ENCODE peak calls at places on chromosomes 16 and 17, in five cellular contexts. One of them, this sample, is unnamed.

GRCh38 chr16:63289834-63290460 is 1253.7 kb upstream of the CDH8 start:
- DNase-seq in SK-N-SH: peak; percentile 48
- DNase-seq in HCT116: no peak
- DNase-seq in GM12878: no peak
- DNase-seq in K562: peak; percentile 14
- DNase-seq in this sample: peak; percentile 44

GRCh38 chr17:57557363-57557762 is 187.7 kb downstream of the CCDC182 start:
- DNase-seq in GM12878: no peak
- DNase-seq in SK-N-SH: no peak
- DNase-seq in HCT116: no peak
- DNase-seq in K562: no peak
- DNase-seq in this sample: no peak

GRCh38 chr16:48081656-48082055 is 74.1 kb downstream of the ABCC12 start:
- DNase-seq in SK-N-SH: no peak
- DNase-seq in K562: no peak
- DNase-seq in HCT116: no peak
- DNase-seq in GM12878: no peak
- DNase-seq in this sample: no peak

GRCh38 chr16:23771642-23772041 is 16.8 kb downstream of the CHP2 start:
- DNase-seq in HCT116: no peak
- DNase-seq in K562: no peak
- DNase-seq in SK-N-SH: no peak
- DNase-seq in GM12878: no peak
- DNase-seq in this sample: no peak

GRCh38 chr16:75379911-75380847 is 53.1 kb downstream of the CFDP1 start:
- DNase-seq in HCT116: no peak
- DNase-seq in GM12878: peak; percentile 60
- DNase-seq in SK-N-SH: no peak
- DNase-seq in K562: no peak
- DNase-seq in this sample: no peak

GRCh38 chr16:30030841-30031413 is at the start of gene TLCD3B:
- DNase-seq in HCT116: no peak
- DNase-seq in GM12878: no peak
- DNase-seq in SK-N-SH: peak; percentile 80
- DNase-seq in K562: no peak
- DNase-seq in this sample: no peak

GRCh38 chr16:59392911-59393310 is 658.8 kb upstream of the GOT2 start:
- DNase-seq in SK-N-SH: no peak
- DNase-seq in K562: no peak
- DNase-seq in GM12878: no peak
- DNase-seq in HCT116: no peak
- DNase-seq in this sample: no peak

GRCh38 chr17:57735230-57735629 is 9.9 kb downstream of the CCDC182 start:
- DNase-seq in SK-N-SH: no peak
- DNase-seq in K562: no peak
- DNase-seq in GM12878: no peak
- DNase-seq in HCT116: no peak
- DNase-seq in this sample: no peak

GRCh38 chr17:71899317-71899716 is 221.5 kb upstream of the SOX9 start:
- DNase-seq in HCT116: no peak
- DNase-seq in K562: no peak
- DNase-seq in GM12878: no peak
- DNase-seq in SK-N-SH: no peak
- DNase-seq in this sample: no peak

GRCh38 chr17:68356520-68356919 is 65.2 kb downstream of the ARSG start:
- DNase-seq in HCT116: no peak
- DNase-seq in GM12878: peak; percentile 51
- DNase-seq in K562: no peak
- DNase-seq in SK-N-SH: no peak
- DNase-seq in this sample: no peak

GRCh38 chr17:75722076-75722475 is 817 bp downstream of the ITGB4 start:
- DNase-seq in HCT116: no peak
- DNase-seq in SK-N-SH: peak; percentile 43
- DNase-seq in K562: no peak
- DNase-seq in GM12878: no peak
- DNase-seq in this sample: no peak

GRCh38 chr16:61366006-61366405 is 670.2 kb downstream of the CDH8 start:
- DNase-seq in K562: no peak
- DNase-seq in GM12878: no peak
- DNase-seq in HCT116: no peak
- DNase-seq in SK-N-SH: no peak
- DNase-seq in this sample: no peak

GRCh38 chr17:82238562-82239201 is 9.8 kb downstream of the SLC16A3 start:
- DNase-seq in K562: peak; percentile 72
- DNase-seq in GM12878: no peak
- DNase-seq in HCT116: no peak
- DNase-seq in SK-N-SH: no peak
- DNase-seq in this sample: no peak

DNA sequence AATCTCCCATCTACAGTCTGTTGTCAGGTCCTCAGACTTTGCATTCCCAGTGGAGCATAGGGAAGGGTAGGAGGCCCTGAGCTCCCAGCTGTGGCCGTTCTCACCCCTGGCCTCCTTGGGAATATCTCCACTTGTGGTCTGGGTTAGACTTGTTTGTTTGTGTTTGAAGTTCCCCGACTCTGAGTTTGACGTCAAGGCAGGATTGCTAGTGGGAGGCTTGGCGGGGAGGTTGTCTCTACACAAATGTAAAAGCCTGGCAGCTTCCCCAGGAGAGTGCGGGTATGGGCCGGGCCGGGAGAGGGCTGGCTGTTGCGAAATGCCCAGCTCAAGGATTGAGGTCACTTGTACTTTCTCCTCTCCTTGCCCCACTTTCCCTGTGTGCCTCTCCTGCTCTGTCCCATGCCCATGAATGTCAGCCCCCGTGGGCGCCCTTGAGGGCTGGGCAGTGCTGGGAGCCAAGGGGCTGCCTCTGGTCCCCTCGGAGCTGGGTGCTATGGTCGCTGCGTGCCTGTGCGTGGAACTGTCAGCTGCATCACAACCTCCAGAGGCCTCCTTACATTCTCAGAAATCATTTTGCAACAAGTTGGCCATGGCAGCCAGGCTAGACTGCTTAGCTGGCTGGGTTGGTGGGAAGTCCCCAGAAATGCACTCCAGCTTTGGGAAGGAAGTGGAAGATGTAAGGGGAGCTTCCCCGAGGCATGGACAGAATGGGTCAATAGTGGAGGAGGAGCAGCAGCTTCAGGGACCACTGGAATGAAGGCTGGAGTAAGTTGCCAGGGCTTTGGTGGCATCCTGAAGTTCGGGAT is 84.3 kb downstream of the KSR1 start:
- DNase-seq in GM12878: no peak
- DNase-seq in HCT116: no peak
- DNase-seq in K562: no peak
- DNase-seq in SK-N-SH: no peak
- DNase-seq in this sample: peak; percentile 66
- TF ChIP-seq REST in GM12878: no peak
- TF ChIP-seq REST in HCT116: no peak
- TF ChIP-seq REST in K562: no peak
- TF ChIP-seq REST in SK-N-SH: no peak
- TF ChIP-seq REST in this sample: no peak

DNA sequence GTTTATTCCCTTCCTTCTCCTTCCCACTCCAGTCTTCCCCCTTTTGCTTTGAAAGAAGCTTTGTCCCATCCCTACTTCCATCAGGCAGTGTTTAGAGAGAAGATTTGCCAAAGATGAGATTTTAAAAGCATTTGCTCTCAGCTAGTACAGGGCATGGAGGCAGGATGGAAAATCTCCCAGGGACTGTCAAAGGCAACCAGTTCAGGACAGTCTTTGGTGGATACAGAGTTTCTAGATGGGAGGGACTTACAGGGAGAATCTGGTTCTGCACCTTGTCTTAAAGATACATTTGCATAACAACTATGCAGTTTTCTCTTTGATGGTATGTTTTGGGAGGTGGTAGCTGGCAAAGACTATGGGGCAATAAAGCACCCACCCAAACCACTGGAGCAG is 26.2 kb downstream of the CHD9 start:
- DNase-seq in HCT116: no peak
- DNase-seq in K562: no peak
- DNase-seq in GM12878: no peak
- DNase-seq in SK-N-SH: no peak
- DNase-seq in this sample: no peak
- H3K9ac ChIP-seq in HCT116: no peak overlapping the region
- H3K9ac ChIP-seq in K562: no peak overlapping the region
- H3K9ac ChIP-seq in GM12878: no peak overlapping the region
- H3K9ac ChIP-seq in SK-N-SH: peak overlapping the region; percentile 51
- H3K9ac ChIP-seq in this sample: no peak overlapping the region

GRCh38 chr17:61699032-61699431 is 108.0 kb upstream of the NACA2 start:
- DNase-seq in HCT116: no peak
- DNase-seq in GM12878: no peak
- DNase-seq in SK-N-SH: no peak
- DNase-seq in K562: no peak
- DNase-seq in this sample: no peak

GRCh38 chr17:61699694-61700093 is 108.7 kb upstream of the NACA2 start:
- DNase-seq in K562: no peak
- DNase-seq in GM12878: no peak
- DNase-seq in SK-N-SH: no peak
- DNase-seq in HCT116: no peak
- DNase-seq in this sample: no peak

GRCh38 chr17:61695779-61696337 is 104.8 kb upstream of the NACA2 start:
- DNase-seq in SK-N-SH: no peak
- DNase-seq in HCT116: no peak
- DNase-seq in K562: no peak
- DNase-seq in GM12878: no peak
- DNase-seq in this sample: no peak

GRCh38 chr17:61700252-61700651 is 109.2 kb upstream of the NACA2 start:
- DNase-seq in HCT116: no peak
- DNase-seq in SK-N-SH: no peak
- DNase-seq in K562: no peak
- DNase-seq in GM12878: no peak
- DNase-seq in this sample: no peak

GRCh38 chr17:61698244-61698643 is 107.2 kb upstream of the NACA2 start:
- DNase-seq in HCT116: no peak
- DNase-seq in SK-N-SH: no peak
- DNase-seq in GM12878: no peak
- DNase-seq in K562: no peak
- DNase-seq in this sample: no peak
- TF ChIP-seq REST in HCT116: no peak
- TF ChIP-seq REST in SK-N-SH: no peak
- TF ChIP-seq REST in GM12878: no peak
- TF ChIP-seq REST in K562: no peak
- TF ChIP-seq REST in this sample: no peak

GRCh38 chr17:43574896-43575525 is 28.9 kb upstream of the ETV4 start:
- DNase-seq in SK-N-SH: no peak
- DNase-seq in K562: no peak
- DNase-seq in HCT116: no peak
- DNase-seq in GM12878: no peak
- DNase-seq in this sample: no peak
- H3K9ac ChIP-seq in SK-N-SH: no peak overlapping the region
- H3K9ac ChIP-seq in K562: no peak overlapping the region
- H3K9ac ChIP-seq in HCT116: no peak overlapping the region
- H3K9ac ChIP-seq in GM12878: no peak overlapping the region
- H3K9ac ChIP-seq in this sample: peak overlapping the region; percentile 11

DNA sequence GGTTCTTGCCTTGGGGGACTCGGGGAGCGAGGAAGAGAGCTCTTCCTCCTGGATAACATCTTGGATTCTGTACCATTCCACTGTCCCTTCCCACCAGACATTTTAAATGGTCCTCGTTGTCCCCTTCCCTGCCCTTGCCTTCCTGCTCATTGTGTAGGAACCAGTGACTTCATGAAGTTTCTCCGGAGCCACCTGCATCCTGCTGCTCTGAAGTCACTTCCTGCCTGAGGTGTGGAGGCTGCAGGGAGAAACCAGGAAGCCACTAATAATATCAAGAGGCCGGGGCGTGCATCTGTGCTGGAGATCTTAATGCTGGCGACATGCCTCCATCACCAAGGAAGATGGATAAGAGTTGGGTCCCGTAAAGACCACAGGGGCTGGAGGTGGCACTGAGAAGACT is 6.2 kb upstream of the SLC16A13 start:
- DNase-seq in GM12878: no peak
- DNase-seq in HCT116: no peak
- DNase-seq in SK-N-SH: no peak
- DNase-seq in K562: no peak
- DNase-seq in this sample: no peak
- TF ChIP-seq REST in GM12878: no peak
- TF ChIP-seq REST in HCT116: no peak
- TF ChIP-seq REST in SK-N-SH: no peak
- TF ChIP-seq REST in K562: no peak
- TF ChIP-seq REST in this sample: no peak

DNA sequence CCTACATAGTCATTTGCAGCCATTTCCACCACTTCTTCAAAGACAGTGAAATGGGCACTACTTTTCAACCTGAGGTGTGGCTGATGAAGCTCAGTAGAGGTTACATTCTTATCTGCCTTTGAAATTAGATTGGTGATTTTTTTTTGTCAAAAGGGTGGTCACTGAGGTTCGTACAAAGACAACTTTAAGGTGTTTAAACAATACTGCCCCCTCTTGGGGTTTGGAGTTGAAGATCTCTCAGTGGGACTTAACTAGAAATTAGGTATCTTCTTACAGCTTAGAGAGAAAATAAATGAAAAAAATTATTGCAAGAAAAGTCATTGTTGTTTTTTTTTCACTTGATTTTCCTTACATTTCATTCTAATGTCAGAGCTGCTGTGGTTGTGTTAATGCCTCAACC is 713.2 kb downstream of the CDH11 start:
- DNase-seq in SK-N-SH: no peak
- DNase-seq in GM12878: no peak
- DNase-seq in K562: no peak
- DNase-seq in HCT116: no peak
- DNase-seq in this sample: no peak
- H3K9ac ChIP-seq in SK-N-SH: no peak overlapping the region
- H3K9ac ChIP-seq in GM12878: no peak overlapping the region
- H3K9ac ChIP-seq in K562: no peak overlapping the region
- H3K9ac ChIP-seq in HCT116: no peak overlapping the region
- H3K9ac ChIP-seq in this sample: no peak overlapping the region

DNA sequence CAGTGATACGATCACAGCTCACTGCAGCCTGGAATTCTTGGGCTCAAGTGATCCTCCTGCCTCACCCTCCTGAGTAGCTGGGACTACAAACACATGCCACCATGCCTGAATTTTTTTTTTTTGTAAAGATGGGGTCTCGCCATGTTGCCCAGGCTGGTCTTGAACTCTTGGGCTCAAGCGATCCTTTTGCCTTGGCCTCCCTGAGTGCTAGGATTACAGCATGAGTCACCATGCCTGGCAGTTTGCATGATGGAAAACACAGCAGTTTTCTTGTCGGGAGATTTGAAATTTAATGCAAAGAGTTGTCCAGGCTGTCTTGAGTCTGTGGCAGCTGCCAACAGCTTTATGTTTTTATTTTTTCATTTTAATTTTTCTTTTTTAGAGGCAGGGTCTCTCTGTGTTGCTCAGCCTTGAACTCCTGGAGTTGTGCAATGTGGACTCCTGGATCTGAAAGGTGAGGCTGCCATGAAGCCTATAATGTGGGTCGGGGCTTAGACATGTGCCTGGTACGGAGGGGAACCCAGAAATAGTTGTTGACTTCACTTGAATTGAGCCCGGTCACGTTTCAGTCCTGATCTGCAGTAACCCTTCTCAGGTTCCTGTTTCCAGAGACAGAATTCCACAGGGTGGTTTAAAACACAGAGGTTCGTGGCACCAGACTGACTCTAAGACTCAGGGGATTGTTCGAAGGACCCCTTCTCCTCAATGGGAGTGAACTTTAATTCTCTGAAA is 18.7 kb downstream of the CD300A start:
- DNase-seq in K562: peak; percentile 2
- DNase-seq in HCT116: no peak
- DNase-seq in SK-N-SH: no peak
- DNase-seq in GM12878: no peak
- DNase-seq in this sample: no peak
- TF ChIP-seq REST in K562: no peak
- TF ChIP-seq REST in HCT116: no peak
- TF ChIP-seq REST in SK-N-SH: no peak
- TF ChIP-seq REST in GM12878: no peak
- TF ChIP-seq REST in this sample: no peak

GRCh38 chr16:2915196-2915929 is 3.6 kb downstream of the FLYWCH1 start:
- DNase-seq in SK-N-SH: no peak
- DNase-seq in K562: no peak
- DNase-seq in HCT116: no peak
- DNase-seq in GM12878: no peak
- DNase-seq in this sample: no peak
- H3K9ac ChIP-seq in SK-N-SH: peak overlapping the region; percentile 7
- H3K9ac ChIP-seq in K562: peak overlapping the region; percentile 28
- H3K9ac ChIP-seq in HCT116: peak overlapping the region; percentile 60
- H3K9ac ChIP-seq in GM12878: no peak overlapping the region
- H3K9ac ChIP-seq in this sample: no peak overlapping the region

This sample was measured in HepG2.